ENCODE peak calls at places on chromosome 11, in four cellular contexts. W is astrocyte of the spinal cord, C is choroid plexus epithelial cell, Y is NB4. K is an unnamed sample.

GRCh38 chr11:87780068-87780413 is 395.2 kb downstream of the RAB38 start:
- DNase-seq in C (no peak), W (no peak), Y (no peak), K (no peak)

GRCh38 chr11:114091791-114092397 is 32.4 kb downstream of the ZBTB16 start:
- DNase-seq in Y (peak), C (no peak), W (no peak), K (no peak)

GRCh38 chr11:68948496-68948895 is 32.3 kb downstream of the MRGPRD start:
- DNase-seq in C (no peak), W (no peak), Y (no peak), K (no peak)

GRCh38 chr11:120335596-120335927 is 651 bp upstream of the ARHGEF12 start:
- DNase-seq in C (peak), W (no peak), Y (no peak), K (peak)

GRCh38 chr11:121553367-121553766 is 100.6 kb upstream of the SORL1-AS1 start:
- DNase-seq in C (no peak), Y (no peak), W (no peak), K (no peak)

GRCh38 chr11:68936676-68937620 is 33.3 kb downstream of the IGHMBP2 start:
- DNase-seq in Y (no peak), C (no peak), W (no peak), K (no peak)

GRCh38 chr11:13970986-13971385 is 8.5 kb downstream of the SPON1 start:
- DNase-seq in W (no peak), C (no peak), Y (no peak), K (no peak)

GRCh38 chr11:36550385-36551115 is 17.3 kb upstream of the RAG1 start:
- DNase-seq in C (no peak), Y (no peak), W (no peak), K (no peak)

GRCh38 chr11:118180300-118180703 is 3.9 kb upstream of the SCN2B start:
- DNase-seq in C (peak), W (no peak), Y (no peak), K (no peak)

GRCh38 chr11:128302425-128303186 is 284.8 kb downstream of the ETS1 start:
- DNase-seq in Y (no peak), W (no peak), C (no peak), K (no peak)

GRCh38 chr11:102139081-102139498 is 28.8 kb downstream of the YAP1 start:
- DNase-seq in Y (no peak), C (peak), W (peak), K (no peak)

GRCh38 chr11:107898270-107898669 is 30.0 kb upstream of the RAB39A start:
- DNase-seq in C (peak), Y (peak), W (peak), K (peak)

GRCh38 chr11:113908107-113908506 is 3.5 kb downstream of the HTR3B start:
- DNase-seq in W (no peak), Y (no peak), C (no peak), K (no peak)

GRCh38 chr11:76259299-76259908 is 53.1 kb upstream of the WNT11 start:
- DNase-seq in Y (no peak), C (no peak), W (no peak), K (no peak)

GRCh38 chr11:76167590-76167989 is 38.7 kb downstream of the WNT11 start:
- DNase-seq in Y (no peak), W (peak), C (peak), K (no peak)

GRCh38 chr11:129273944-129274343 is 81.8 kb upstream of the ARHGAP32 start:
- DNase-seq in W (no peak), Y (no peak), C (no peak), K (no peak)

GRCh38 chr11:61967924-61968757 is 707 bp upstream of the FTH1 start:
- DNase-seq in C (no peak), W (peak), Y (peak), K (peak)

GRCh38 chr11:10885703-10886363 is 28.0 kb upstream of the ZBED5 start:
- DNase-seq in Y (no peak), W (peak), C (peak), K (no peak)

GRCh38 chr11:88327462-88328143 is 9.9 kb downstream of the CTSC start:
- DNase-seq in C (peak), Y (no peak), W (no peak), K (no peak)

GRCh38 chr11:130070109-130070828 is 575 bp downstream of the APLP2 start:
- DNase-seq in W (peak), Y (peak), C (peak), K (peak)

GRCh38 chr11:108734956-108735559 is 70.2 kb downstream of the DDX10 start:
- DNase-seq in W (peak), Y (peak), C (peak), K (no peak)

GRCh38 chr11:112004389-112004788 is 20.8 kb upstream of the DLAT start:
- DNase-seq in C (no peak), W (no peak), Y (peak), K (peak)

GRCh38 chr11:119095066-119095880 is 6.4 kb downstream of the DPAGT1 start:
- DNase-seq in C (peak), Y (peak), W (peak), K (peak)

GRCh38 chr11:87851234-87851633 is 324.0 kb downstream of the RAB38 start:
- DNase-seq in C (peak), Y (no peak), W (peak), K (no peak)

GRCh38 chr11:5043385-5043784 is 2.9 kb upstream of the OR52J3 start:
- DNase-seq in C (peak), Y (peak), W (peak), K (no peak)

GRCh38 chr11:109785714-109786113 is 307.5 kb upstream of the ZC3H12C start:
- DNase-seq in W (peak), Y (no peak), C (peak), K (no peak)

GRCh38 chr11:31325162-31325561 is 44.4 kb downstream of the DCDC1 start:
- DNase-seq in C (peak), Y (no peak), W (peak), K (no peak)

GRCh38 chr11:45280449-45280848 is 5.7 kb downstream of the SYT13 start:
- DNase-seq in Y (no peak), C (peak), W (peak), K (no peak)

GRCh38 chr11:45089845-45090499 is 56.5 kb upstream of the PRDM11 start:
- DNase-seq in W (peak), Y (peak), C (peak), K (no peak)

GRCh38 chr11:47061429-47062178 is 115.1 kb downstream of the ARFGAP2 start:
- DNase-seq in Y (no peak), W (no peak), C (no peak), K (no peak)

GRCh38 chr11:115657586-115657985 is 153.4 kb upstream of the CADM1 start:
- DNase-seq in W (peak), C (no peak), Y (no peak), K (no peak)

GRCh38 chr11:74169736-74170458 is 905 bp downstream of the C2CD3 start:
- DNase-seq in W (peak), Y (peak), C (no peak), K (no peak)

GRCh38 chr11:131025421-131026126 is 109.3 kb upstream of the SNX19 start:
- DNase-seq in Y (no peak), W (no peak), C (no peak), K (peak)

GRCh38 chr11:31421840-31422239 is 52.2 kb downstream of the DNAJC24 start:
- DNase-seq in C (peak), W (no peak), Y (no peak), K (no peak)

GRCh38 chr11:9158898-9159391 is 67.5 kb upstream of the SCUBE2 start:
- DNase-seq in Y (no peak), W (no peak), C (peak), K (no peak)

GRCh38 chr11:46107780-46108179 is 13.5 kb downstream of the PHF21A start:
- DNase-seq in W (no peak), Y (no peak), C (no peak), K (no peak)

GRCh38 chr11:81497202-81497804 is 1236.4 kb downstream of the FAM181B start:
- DNase-seq in W (peak), Y (peak), C (peak), K (peak)

GRCh38 chr11:102843474-102843873 is at the start of gene MMP3:
- DNase-seq in C (no peak), W (no peak), Y (no peak), K (no peak)

GRCh38 chr11:79430280-79430679 is 10.6 kb downstream of the TENM4 start:
- DNase-seq in W (no peak), C (no peak), Y (no peak), K (no peak)
- TF ChIP-seq CTCF in W (no peak), C (no peak), Y (no peak), K (no peak)

GRCh38 chr11:64685536-64685935 is 37.5 kb downstream of the NRXN2 start:
- DNase-seq in Y (no peak), C (no peak), W (no peak), K (no peak)

GRCh38 chr11:64687641-64688533 is 35.1 kb downstream of the NRXN2 start:
- DNase-seq in Y (no peak), W (no peak), C (no peak), K (no peak)

GRCh38 chr11:64688534-64688982 is 34.4 kb downstream of the NRXN2 start:
- DNase-seq in W (peak), Y (peak), C (peak), K (peak)

GRCh38 chr11:64687204-64687603 is 35.8 kb downstream of the NRXN2 start:
- DNase-seq in W (no peak), C (no peak), Y (no peak), K (no peak)

DNA sequence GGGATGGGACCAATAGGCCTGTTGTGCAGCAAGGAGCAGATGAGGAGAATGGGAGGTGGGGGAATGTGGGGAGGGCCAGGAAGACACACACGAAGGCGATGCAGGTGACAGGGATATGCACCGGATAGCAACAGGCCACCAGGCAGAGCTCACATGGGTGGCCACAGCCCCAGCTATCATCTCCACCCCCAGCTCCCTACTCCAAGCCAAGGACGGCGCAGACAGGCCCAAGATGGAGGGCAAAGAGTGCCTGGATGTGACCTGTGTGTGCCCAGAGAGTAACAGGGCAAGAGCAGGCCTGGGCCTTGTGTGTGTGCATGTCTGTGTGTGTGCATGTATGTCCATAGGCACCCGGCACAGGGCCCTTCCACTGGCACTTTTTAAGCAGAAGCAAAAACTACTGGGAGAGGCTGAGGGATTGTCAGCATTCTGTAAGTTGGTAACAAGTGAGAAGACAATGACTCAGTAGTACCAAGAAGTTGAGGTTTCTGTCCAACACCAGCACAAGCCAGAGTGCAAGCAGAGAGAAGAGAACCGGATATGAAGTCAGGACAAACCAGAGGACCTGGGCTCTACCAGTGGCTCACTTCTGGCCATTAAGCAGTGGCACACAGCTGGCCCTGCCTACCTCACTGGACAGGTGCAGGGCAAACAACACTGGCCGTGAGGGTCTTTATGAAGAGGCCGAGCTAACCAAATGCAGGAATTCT is 36.4 kb downstream of the NRXN2 start:
- DNase-seq in C (no peak), Y (no peak), W (no peak), K (no peak)
- TF ChIP-seq CTCF in C (no peak), Y (no peak), W (no peak), K (no peak)

GRCh38 chr11:251550-251949 is 14.8 kb downstream of the PSMD13 start:
- DNase-seq in W (no peak), Y (peak), C (peak), K (no peak)
- TF ChIP-seq CTCF in W (no peak), Y (no peak), C (peak), K (no peak)

GRCh38 chr11:58059011-58059358 is 28.2 kb downstream of the OR6Q1 start:
- DNase-seq in Y (no peak), W (peak), C (peak), K (no peak)

GRCh38 chr11:58057481-58057880 is 26.7 kb downstream of the OR6Q1 start:
- DNase-seq in W (peak), Y (no peak), C (no peak), K (no peak)

GRCh38 chr11:58060535-58060934 is 29.8 kb downstream of the OR6Q1 start:
- DNase-seq in C (no peak), W (no peak), Y (no peak), K (no peak)

GRCh38 chr11:58055806-58056401 is 25.2 kb downstream of the OR6Q1 start:
- DNase-seq in C (no peak), Y (peak), W (no peak), K (no peak)

GRCh38 chr11:58058276-58059010 is 27.7 kb downstream of the OR6Q1 start:
- DNase-seq in C (no peak), W (no peak), Y (no peak), K (no peak)
- TF ChIP-seq CTCF in C (no peak), W (no peak), Y (no peak), K (no peak)

GRCh38 chr11:60852639-60853468 is 2.9 kb downstream of the PTGDR2 start:
- DNase-seq in W (no peak), Y (no peak), C (no peak), K (no peak)
- TF ChIP-seq CTCF in W (no peak), Y (no peak), C (no peak), K (no peak)

GRCh38 chr11:26188559-26188958 is 143.4 kb upstream of the ANO3 start:
- DNase-seq in Y (no peak), W (no peak), C (peak), K (no peak)

GRCh38 chr11:26193714-26194373 is 138.1 kb upstream of the ANO3 start:
- DNase-seq in W (no peak), Y (no peak), C (no peak), K (no peak)

GRCh38 chr11:26187639-26188038 is 144.3 kb upstream of the ANO3 start:
- DNase-seq in W (peak), Y (peak), C (peak), K (no peak)

GRCh38 chr11:26194871-26195270 is 137.1 kb upstream of the ANO3 start:
- DNase-seq in C (peak), Y (no peak), W (no peak), K (no peak)

DNA sequence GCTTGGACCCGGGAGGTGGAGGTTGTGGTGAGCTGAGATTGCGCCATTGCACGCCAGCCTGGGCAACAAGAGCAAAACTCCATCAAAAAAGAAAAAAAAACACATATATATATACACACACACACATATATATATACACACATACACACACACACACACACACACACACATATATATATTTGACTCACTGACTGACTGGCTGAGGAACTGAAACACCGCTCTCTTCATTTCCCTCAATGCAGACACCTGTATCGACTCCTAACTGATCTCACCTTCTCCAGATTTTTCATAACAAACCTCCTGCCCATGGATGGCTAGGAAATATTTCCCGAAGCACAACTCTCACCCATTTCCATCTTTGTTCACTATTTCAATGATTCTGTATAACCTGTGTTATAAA is 140.7 kb upstream of the ANO3 start:
- DNase-seq in W (no peak), C (no peak), Y (no peak), K (peak)
- TF ChIP-seq CTCF in W (no peak), C (no peak), Y (no peak), K (no peak)